ENCODE peak calls at places on chromosomes 6 and 20, in four cellular contexts. U is fibroblast of lung; L is activated naive CD8-positive, alpha-beta T cell treated with anti-CD3 and anti-CD28 coated beads for 36 hours; S is NCI-H748 treated with DMSO at 0.1 percent for 48 hours. E is an unnamed sample.

GRCh38 chr6:105164418-105164817 is 15.4 kb downstream of the POPDC3 start:
- DNase-seq in U (peak), L (no peak), S (peak), E (peak)

GRCh38 chr6:170456886-170457698 is 96.0 kb downstream of the PSMB1 start:
- DNase-seq in U (no peak), L (no peak), S (no peak), E (no peak)

GRCh38 chr6:108671790-108672189 is 111.1 kb downstream of the FOXO3 start:
- DNase-seq in U (no peak), L (no peak), S (no peak), E (no peak)

GRCh38 chr20:10137533-10137932 is 81.1 kb upstream of the SNAP25 start:
- DNase-seq in U (no peak), L (no peak), S (no peak), E (no peak)

GRCh38 chr6:116476021-116476678 is 15.0 kb downstream of the CALHM6 start:
- DNase-seq in U (peak), L (peak), S (no peak), E (peak)

GRCh38 chr6:132392792-132393191 is 8.5 kb downstream of the MOXD1 start:
- DNase-seq in U (no peak), L (no peak), S (no peak), E (no peak)

GRCh38 chr6:137165375-137166246 is 7.8 kb downstream of the IL22RA2 start:
- DNase-seq in U (no peak), L (peak), S (no peak), E (no peak)

GRCh38 chr6:4503700-4504099 is 272.5 kb upstream of the CDYL start:
- DNase-seq in U (no peak), L (no peak), S (no peak), E (no peak)

GRCh38 chr6:109834595-109835437 is 143.3 kb upstream of the GPR6 start:
- DNase-seq in U (no peak), L (no peak), S (peak), E (no peak)